ENCODE peak calls at places on chromosomes 12 and 14, in four cellular contexts. One of them, this sample, is unnamed.

GRCh38 chr12:50747817-50748216 is 16.1 kb upstream of the ATF1 start:
- DNase-seq in thoracic aorta: no peak
- DNase-seq in endodermal cell: peak
- DNase-seq in HFF-Myc: no peak
- DNase-seq in this sample: no peak

GRCh38 chr14:100091386-100091785 is 26.2 kb downstream of the EVL start:
- DNase-seq in thoracic aorta: no peak
- DNase-seq in endodermal cell: no peak
- DNase-seq in HFF-Myc: no peak
- DNase-seq in this sample: no peak

GRCh38 chr12:56261503-56262230 is 3.5 kb upstream of the ANKRD52 start:
- DNase-seq in thoracic aorta: no peak
- DNase-seq in endodermal cell: no peak
- DNase-seq in HFF-Myc: peak
- DNase-seq in this sample: peak

GRCh38 chr14:100115236-100115635 is 44.2 kb downstream of the DEGS2 start:
- DNase-seq in thoracic aorta: no peak
- DNase-seq in endodermal cell: no peak
- DNase-seq in HFF-Myc: no peak
- DNase-seq in this sample: no peak

GRCh38 chr12:24109381-24110039 is 160.0 kb upstream of the SOX5 start:
- DNase-seq in thoracic aorta: no peak
- DNase-seq in endodermal cell: no peak
- DNase-seq in HFF-Myc: no peak
- DNase-seq in this sample: peak

GRCh38 chr14:94026886-94027469 is 838 bp downstream of the OTUB2 start:
- DNase-seq in thoracic aorta: no peak
- DNase-seq in endodermal cell: no peak
- DNase-seq in HFF-Myc: no peak
- DNase-seq in this sample: no peak

GRCh38 chr14:94171208-94171607 is 2.9 kb upstream of the PPP4R4 start:
- DNase-seq in thoracic aorta: no peak
- DNase-seq in endodermal cell: no peak
- DNase-seq in HFF-Myc: no peak
- DNase-seq in this sample: peak

GRCh38 chr12:31477669-31478068 is 113.3 kb downstream of the DENND5B start:
- DNase-seq in thoracic aorta: no peak
- DNase-seq in endodermal cell: no peak
- DNase-seq in HFF-Myc: no peak
- DNase-seq in this sample: no peak

GRCh38 chr14:106578479-106578878 is 1052.1 kb downstream of the TMEM121 start:
- DNase-seq in thoracic aorta: no peak
- DNase-seq in endodermal cell: no peak
- DNase-seq in HFF-Myc: no peak
- DNase-seq in this sample: no peak

GRCh38 chr14:62143235-62143634 is 381.0 kb downstream of the SNAPC1 start:
- DNase-seq in thoracic aorta: no peak
- DNase-seq in endodermal cell: no peak
- DNase-seq in HFF-Myc: no peak
- DNase-seq in this sample: peak

GRCh38 chr12:68207276-68207675 is 18.3 kb downstream of the IL26 start:
- DNase-seq in thoracic aorta: no peak
- DNase-seq in endodermal cell: no peak
- DNase-seq in HFF-Myc: no peak
- DNase-seq in this sample: no peak

GRCh38 chr12:108906971-108907370 is 27.1 kb downstream of the DAO start:
- DNase-seq in thoracic aorta: no peak
- DNase-seq in endodermal cell: no peak
- DNase-seq in HFF-Myc: no peak
- DNase-seq in this sample: no peak

GRCh38 chr14:89429206-89430091 is 12.4 kb upstream of the FOXN3 start:
- DNase-seq in thoracic aorta: no peak
- DNase-seq in endodermal cell: no peak
- DNase-seq in HFF-Myc: no peak
- DNase-seq in this sample: no peak

GRCh38 chr12:102095677-102096263 is 24.1 kb downstream of the NUP37 start:
- DNase-seq in thoracic aorta: no peak
- DNase-seq in endodermal cell: no peak
- DNase-seq in HFF-Myc: no peak
- DNase-seq in this sample: peak

DNA sequence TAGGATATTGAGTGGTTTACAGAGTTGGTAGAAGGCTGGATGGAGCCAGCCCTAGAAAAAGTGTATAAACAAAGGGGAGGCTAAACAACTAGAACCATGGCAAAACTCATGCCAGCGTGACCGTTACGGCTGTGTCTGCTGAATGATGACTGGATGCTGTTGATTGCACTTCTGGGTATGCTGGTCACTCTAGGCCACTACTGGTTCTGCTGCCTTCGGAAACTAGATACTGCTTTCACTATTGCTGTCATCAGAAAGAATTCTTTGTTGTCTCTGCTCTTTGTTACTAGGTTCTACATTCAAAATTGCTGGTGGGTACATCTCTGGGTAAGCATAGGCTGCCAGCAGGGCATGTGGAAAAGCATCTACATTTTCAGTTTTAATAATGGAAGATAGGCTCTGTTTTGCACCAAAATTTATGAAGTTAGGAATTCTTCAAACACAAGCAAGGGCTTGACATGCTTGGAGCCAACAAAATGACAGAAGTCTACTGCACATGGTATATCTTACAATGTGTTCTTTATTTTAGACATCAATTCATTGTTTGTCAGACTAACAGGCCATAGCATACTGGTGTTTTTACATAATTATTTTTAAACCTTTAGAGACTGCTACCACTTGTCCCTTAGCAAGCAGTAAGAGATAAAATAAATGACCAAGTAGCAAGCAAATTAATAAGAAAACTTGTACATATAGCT is 15.4 kb downstream of the MON2 start:
- DNase-seq in thoracic aorta: no peak
- DNase-seq in endodermal cell: no peak
- DNase-seq in HFF-Myc: no peak
- DNase-seq in this sample: no peak
- H3K4me3 ChIP-seq in thoracic aorta: no peak
- H3K4me3 ChIP-seq in endodermal cell: no peak
- H3K4me3 ChIP-seq in HFF-Myc: no peak
- H3K4me3 ChIP-seq in this sample: no peak

DNA sequence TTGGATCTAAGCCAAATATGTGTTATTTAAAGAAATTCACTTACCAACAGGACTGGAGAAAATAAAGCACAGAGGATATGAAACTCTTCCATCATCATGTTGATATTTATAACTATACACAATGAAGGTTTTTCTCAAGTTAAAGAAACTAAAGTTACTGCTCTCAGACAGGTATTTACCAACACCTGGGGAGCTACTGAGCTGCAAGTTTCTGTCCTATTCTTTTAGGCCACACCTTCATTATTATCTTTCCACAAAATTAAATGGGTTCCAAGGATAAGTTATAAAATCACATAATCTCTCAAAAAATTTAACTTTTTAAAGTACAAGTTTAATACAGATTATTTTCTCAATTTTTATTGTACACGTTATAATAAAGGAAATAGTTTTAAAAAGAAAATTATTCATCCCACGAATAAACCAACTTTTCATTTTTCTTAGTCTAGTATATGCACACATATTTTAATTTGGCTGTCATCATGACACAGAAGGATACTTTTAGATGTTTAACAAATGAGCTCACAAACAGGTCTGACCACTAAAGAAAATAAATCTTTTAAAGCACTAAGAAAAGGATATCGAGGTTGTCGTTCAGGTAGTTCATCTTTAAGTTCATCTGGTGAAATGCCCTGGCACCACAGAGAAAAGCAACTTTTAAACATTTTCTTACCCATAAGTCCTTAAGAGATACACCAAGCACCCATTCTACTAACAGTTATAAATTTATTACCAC is 7.8 kb downstream of the GMFB start:
- DNase-seq in thoracic aorta: no peak
- DNase-seq in endodermal cell: no peak
- DNase-seq in HFF-Myc: no peak
- DNase-seq in this sample: peak
- TF ChIP-seq CTCF in thoracic aorta: no peak
- TF ChIP-seq CTCF in endodermal cell: peak
- TF ChIP-seq CTCF in HFF-Myc: no peak
- TF ChIP-seq CTCF in this sample: no peak

GRCh38 chr14:20403521-20403920 is 9.8 kb downstream of the TEP1 start:
- DNase-seq in thoracic aorta: no peak
- DNase-seq in endodermal cell: no peak
- DNase-seq in HFF-Myc: no peak
- DNase-seq in this sample: no peak

GRCh38 chr14:20400589-20400964 is 12.7 kb downstream of the TEP1 start:
- DNase-seq in thoracic aorta: no peak
- DNase-seq in endodermal cell: no peak
- DNase-seq in HFF-Myc: no peak
- DNase-seq in this sample: no peak

DNA sequence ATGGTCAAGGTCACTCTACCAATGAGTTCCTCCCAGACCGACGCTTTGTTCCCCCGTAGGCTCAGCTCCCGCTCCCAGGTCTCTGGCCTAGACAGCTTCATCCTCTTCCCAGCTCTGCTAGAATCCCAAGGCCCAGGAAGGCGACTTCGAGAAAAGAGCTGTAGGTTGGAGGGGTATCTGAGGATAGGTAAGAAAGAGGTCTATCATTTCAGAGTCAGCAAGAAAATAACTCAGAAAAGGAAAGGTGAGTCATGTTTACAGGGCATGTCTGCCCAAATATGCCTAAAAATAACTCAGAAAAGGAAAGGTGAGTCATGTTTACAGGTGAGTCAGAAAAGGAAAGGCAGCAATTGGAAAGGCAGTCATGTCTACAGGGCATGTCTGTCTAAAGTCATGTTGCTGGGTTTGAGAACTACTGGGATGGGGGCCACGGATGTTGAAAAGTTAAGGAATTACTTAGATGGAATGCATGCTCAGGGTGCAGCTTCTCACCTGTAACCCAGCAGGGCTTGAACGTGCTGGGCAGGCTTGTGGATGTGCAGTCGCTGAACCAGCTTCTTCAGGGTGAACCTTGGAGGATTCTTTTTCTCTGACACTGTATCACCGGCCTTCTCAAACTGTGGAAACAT is 12.2 kb downstream of the TEP1 start:
- DNase-seq in thoracic aorta: no peak
- DNase-seq in endodermal cell: no peak
- DNase-seq in HFF-Myc: no peak
- DNase-seq in this sample: peak
- H3K4me3 ChIP-seq in thoracic aorta: no peak
- H3K4me3 ChIP-seq in endodermal cell: no peak
- H3K4me3 ChIP-seq in HFF-Myc: no peak
- H3K4me3 ChIP-seq in this sample: no peak

GRCh38 chr14:64149921-64150320 is 144.2 kb downstream of the ESR2 start:
- DNase-seq in thoracic aorta: no peak
- DNase-seq in endodermal cell: no peak
- DNase-seq in HFF-Myc: no peak
- DNase-seq in this sample: no peak
- TF ChIP-seq CTCF in thoracic aorta: no peak
- TF ChIP-seq CTCF in endodermal cell: no peak
- TF ChIP-seq CTCF in HFF-Myc: no peak
- TF ChIP-seq CTCF in this sample: no peak

DNA sequence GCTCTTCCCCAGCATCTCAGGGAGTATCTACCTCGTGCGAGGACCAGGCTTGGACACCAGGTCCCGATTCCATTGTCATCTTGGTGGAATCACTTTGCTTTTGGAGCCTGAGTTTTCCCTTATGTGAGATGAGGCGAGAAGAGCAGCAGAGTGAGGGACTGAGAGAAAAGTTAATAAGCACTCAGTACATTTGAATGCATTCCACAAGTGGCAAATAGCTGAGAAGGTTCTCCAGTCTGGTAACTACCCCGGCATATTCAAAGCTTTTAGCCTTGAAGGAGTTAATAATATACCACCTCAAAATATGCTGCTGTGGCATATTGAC is 465 bp upstream of the GALC start:
- DNase-seq in thoracic aorta: no peak
- DNase-seq in endodermal cell: no peak
- DNase-seq in HFF-Myc: no peak
- DNase-seq in this sample: no peak
- H3K4me3 ChIP-seq in thoracic aorta: peak
- H3K4me3 ChIP-seq in endodermal cell: peak
- H3K4me3 ChIP-seq in HFF-Myc: peak
- H3K4me3 ChIP-seq in this sample: peak

GRCh38 chr14:88233915-88234314 is 89.2 kb downstream of the KCNK10 start:
- DNase-seq in thoracic aorta: no peak
- DNase-seq in endodermal cell: peak
- DNase-seq in HFF-Myc: peak
- DNase-seq in this sample: peak
- TF ChIP-seq CTCF in thoracic aorta: no peak
- TF ChIP-seq CTCF in endodermal cell: peak
- TF ChIP-seq CTCF in HFF-Myc: peak
- TF ChIP-seq CTCF in this sample: no peak